ENCODE peak calls at places on chromosomes 7 and 10, in six cellular contexts. L, M, D, I, J and K are unnamed samples.

GRCh38 chr10:58278274-58278961 is 9.5 kb downstream of the CISD1 start:
- DNase-seq in L (no peak), M (no peak), D (no peak), I (no peak), J (no peak), K (no peak)

GRCh38 chr10:71367279-71367678 is 29.4 kb upstream of the CDH23 start:
- DNase-seq in L (no peak), M (no peak), D (no peak), I (no peak), J (no peak), K (no peak)

GRCh38 chr7:66183700-66184099 is 21.4 kb upstream of the TPST1 start:
- DNase-seq in L (no peak), M (no peak), D (no peak), I (no peak), J (no peak), K (no peak)

GRCh38 chr10:33247221-33247907 is 87.1 kb downstream of the NRP1 start:
- DNase-seq in L (no peak), M (no peak), D (no peak), I (no peak), J (no peak), K (no peak)

GRCh38 chr10:33803248-33803647 is 468.8 kb upstream of the NRP1 start:
- DNase-seq in L (no peak), M (no peak), D (peak; percentile 41), I (no peak), J (no peak), K (no peak)

GRCh38 chr7:55369427-55369826 is 4.3 kb downstream of the LANCL2 start:
- DNase-seq in L (no peak), M (no peak), D (no peak), I (no peak), J (no peak), K (no peak)

GRCh38 chr7:51069411-51070083 is 247.1 kb downstream of the COBL start:
- DNase-seq in L (no peak), M (no peak), D (no peak), I (no peak), J (no peak), K (no peak)

GRCh38 chr10:21014141-21014540 is 117.0 kb upstream of the NEBL start:
- DNase-seq in L (no peak), M (no peak), D (no peak), I (no peak), J (no peak), K (no peak)

GRCh38 chr10:104123397-104123796 is 1.4 kb downstream of the SFR1 start:
- DNase-seq in L (no peak), M (no peak), D (no peak), I (no peak), J (no peak), K (no peak)

GRCh38 chr10:80552151-80552646 is 14.5 kb downstream of the SH2D4B start:
- DNase-seq in L (no peak), M (no peak), D (peak; percentile 19), I (no peak), J (no peak), K (no peak)

GRCh38 chr7:112081778-112082177 is 124.4 kb downstream of the DOCK4 start:
- DNase-seq in L (no peak), M (no peak), D (no peak), I (no peak), J (no peak), K (no peak)

GRCh38 chr10:74189999-74190421 is 39.0 kb downstream of the ADK start:
- DNase-seq in L (peak; percentile 62), M (no peak), D (peak; percentile 69), I (peak; percentile 49), J (no peak), K (no peak)

GRCh38 chr10:33735463-33735862 is 401.0 kb upstream of the NRP1 start:
- DNase-seq in L (no peak), M (no peak), D (no peak), I (no peak), J (no peak), K (no peak)

GRCh38 chr10:13719411-13719810 is 132.6 kb downstream of the PRPF18 start:
- DNase-seq in L (no peak), M (no peak), D (no peak), I (no peak), J (no peak), K (no peak)

GRCh38 chr7:51160990-51161615 is 155.5 kb downstream of the COBL start:
- DNase-seq in L (peak; percentile 74), M (no peak), D (peak; percentile 42), I (no peak), J (peak; percentile 60), K (no peak)

GRCh38 chr7:124162667-124163066 is 129.8 kb upstream of the TMEM229A start:
- DNase-seq in L (no peak), M (no peak), D (no peak), I (no peak), J (no peak), K (no peak)

GRCh38 chr10:28077889-28078288 is 79.0 kb upstream of the ODAD2 start:
- DNase-seq in L (no peak), M (no peak), D (no peak), I (no peak), J (no peak), K (no peak)

GRCh38 chr7:42053834-42054233 is 183.2 kb downstream of the GLI3 start:
- DNase-seq in L (no peak), M (no peak), D (no peak), I (no peak), J (no peak), K (no peak)

GRCh38 chr10:62501547-62501946 is 127.4 kb downstream of the ZNF365 start:
- DNase-seq in L (no peak), M (no peak), D (no peak), I (no peak), J (no peak), K (no peak)

GRCh38 chr7:145168427-145168826 is 332.6 kb upstream of the TPK1 start:
- DNase-seq in L (no peak), M (no peak), D (no peak), I (no peak), J (no peak), K (no peak)

GRCh38 chr10:95818010-95818409 is 62.0 kb downstream of the ENTPD1 start:
- DNase-seq in L (no peak), M (no peak), D (no peak), I (no peak), J (no peak), K (no peak)

GRCh38 chr7:122803851-122804250 is 82.4 kb downstream of the CADPS2 start:
- DNase-seq in L (no peak), M (no peak), D (no peak), I (no peak), J (no peak), K (no peak)

GRCh38 chr7:135768990-135769389 is 20.4 kb upstream of the FAM180A start:
- DNase-seq in L (no peak), M (no peak), D (no peak), I (no peak), J (no peak), K (no peak)

GRCh38 chr7:85587777-85588176 is 400.9 kb upstream of the SEMA3D start:
- DNase-seq in L (no peak), M (no peak), D (no peak), I (no peak), J (no peak), K (no peak)

GRCh38 chr7:74203157-74203556 is 6.6 kb upstream of the LAT2 start:
- DNase-seq in L (peak; percentile 62), M (no peak), D (peak; percentile 32), I (no peak), J (no peak), K (no peak)

GRCh38 chr10:10293431-10293830 is 724.2 kb upstream of the CELF2 start:
- DNase-seq in L (no peak), M (no peak), D (no peak), I (no peak), J (peak; percentile 9), K (no peak)

GRCh38 chr7:101108330-101108857 is 18.5 kb upstream of the SERPINE1 start:
- DNase-seq in L (no peak), M (peak; percentile 58), D (peak; percentile 69), I (peak; percentile 51), J (no peak), K (no peak)

GRCh38 chr7:99472561-99473314 is at the start of gene ZNF789:
- DNase-seq in L (peak; percentile 99), M (peak; percentile 98), D (peak; percentile 94), I (peak; percentile 70), J (peak; percentile 84), K (peak; percentile 97)
- TF ChIP-seq POLR2A in L (peak; percentile 94), M (peak; percentile 83), D (peak; percentile 87), I (peak; percentile 92), J (peak; percentile 81), K (peak; percentile 86)

GRCh38 chr7:3095046-3095445 is 51.4 kb upstream of the CARD11 start:
- DNase-seq in L (no peak), M (peak; percentile 38), D (no peak), I (no peak), J (no peak), K (peak; percentile 25)
- TF ChIP-seq TAF1 in L (no peak), M (no peak), D (no peak), I (no peak), J (no peak), K (no peak)

GRCh38 chr7:107580716-107581383 is 804 bp downstream of the BCAP29 start:
- DNase-seq in L (no peak), M (no peak), D (no peak), I (no peak), J (no peak), K (no peak)

GRCh38 chr7:107579881-107580715 is at the start of gene BCAP29:
- DNase-seq in L (peak; percentile 95), M (peak; percentile 72), D (peak; percentile 67), I (no peak), J (peak; percentile 9), K (peak; percentile 74)

GRCh38 chr7:107582906-107583305 is 2.9 kb downstream of the BCAP29 start:
- DNase-seq in L (no peak), M (no peak), D (no peak), I (no peak), J (no peak), K (no peak)

GRCh38 chr7:107579546-107579880 is 533 bp upstream of the BCAP29 start:
- DNase-seq in L (no peak), M (no peak), D (peak; percentile 34), I (no peak), J (no peak), K (no peak)

GRCh38 chr7:107581387-107582013 is 1.5 kb downstream of the BCAP29 start:
- DNase-seq in L (peak; percentile 26), M (no peak), D (no peak), I (no peak), J (no peak), K (no peak)
- TF ChIP-seq POLR2A in L (no peak), M (no peak), D (no peak), I (no peak), J (no peak), K (no peak)

GRCh38 chr7:82131224-82131623 is 312.4 kb downstream of the CACNA2D1 start:
- DNase-seq in L (no peak), M (no peak), D (no peak), I (no peak), J (no peak), K (no peak)
- TF ChIP-seq TAF1 in L (no peak), M (no peak), D (no peak), I (no peak), J (no peak), K (no peak)